ENCODE peak calls at places on chromosomes 3 and 15, in eight cellular contexts. J is GM23248, K is PC-3, L is HCT116, B is OCI-LY7, O is neural progenitor cell, M is MM.1S, W is SK-N-SH. E is an unnamed sample. For H3K9me3, the result is how much of the 10 kb centered on the place peaks cover.

GRCh38 chr15:70777156-70777926 is 14.0 kb upstream of the UACA start:
- DNase-seq in J (peak), K (no peak), L (no peak), B (no peak), O (no peak), M (no peak), W (no peak), E (no peak)

GRCh38 chr3:36434682-36435426 is 54.5 kb downstream of the STAC start:
- DNase-seq in J (peak), K (no peak), L (no peak), B (no peak), O (no peak), M (no peak), W (no peak), E (no peak)

GRCh38 chr15:61364871-61365270 is 135.8 kb upstream of the RORA start:
- DNase-seq in J (no peak), K (no peak), L (no peak), B (no peak), O (peak), M (no peak), W (no peak), E (peak)

GRCh38 chr3:181075098-181075497 is 85.6 kb upstream of the DNAJC19 start:
- DNase-seq in J (no peak), K (no peak), L (no peak), B (no peak), O (peak), M (no peak), W (no peak), E (no peak)

GRCh38 chr15:65964792-65965433 is 95.6 kb downstream of the RAB11A start:
- DNase-seq in J (no peak), K (no peak), L (no peak), B (no peak), O (no peak), M (no peak), W (no peak), E (no peak)

GRCh38 chr3:172352786-172353185 is 95.5 kb downstream of the GHSR start:
- DNase-seq in J (no peak), K (no peak), L (no peak), B (no peak), O (no peak), M (no peak), W (no peak), E (no peak)

GRCh38 chr3:175477651-175478224 is 618.6 kb downstream of the NAALADL2 start:
- DNase-seq in J (no peak), K (no peak), L (no peak), B (no peak), O (no peak), M (no peak), W (no peak), E (no peak)

GRCh38 chr3:136750922-136751258 is 1.3 kb downstream of the STAG1 start:
- DNase-seq in J (peak), K (peak), L (no peak), B (no peak), O (no peak), M (no peak), W (no peak), E (no peak)

GRCh38 chr3:185688808-185689207 is 102.7 kb downstream of the SENP2 start:
- DNase-seq in J (peak), K (peak), L (peak), B (no peak), O (no peak), M (no peak), W (peak), E (peak)

GRCh38 chr3:28334552-28334951 is 14.0 kb upstream of the ZCWPW2 start:
- DNase-seq in J (peak), K (peak), L (no peak), B (no peak), O (no peak), M (no peak), W (no peak), E (no peak)

GRCh38 chr3:66413151-66413751 is 87.6 kb downstream of the LRIG1 start:
- DNase-seq in J (peak), K (peak), L (no peak), B (no peak), O (no peak), M (no peak), W (no peak), E (no peak)

GRCh38 chr3:25246921-25247320 is 181.1 kb upstream of the RARB start:
- DNase-seq in J (no peak), K (no peak), L (no peak), B (no peak), O (peak), M (no peak), W (no peak), E (no peak)

GRCh38 chr15:36469567-36469966 is 109.9 kb upstream of the CDIN1 start:
- DNase-seq in J (peak), K (no peak), L (no peak), B (no peak), O (no peak), M (no peak), W (no peak), E (no peak)

GRCh38 chr3:44511238-44511567 is 33.7 kb upstream of the ZNF445 start:
- DNase-seq in J (no peak), K (no peak), L (no peak), B (no peak), O (peak), M (no peak), W (peak), E (peak)

GRCh38 chr3:99659032-99659431 is 20.6 kb downstream of the COL8A1 start:
- DNase-seq in J (peak), K (peak), L (no peak), B (no peak), O (no peak), M (no peak), W (no peak), E (peak)

GRCh38 chr3:21665444-21665843 is 85.6 kb downstream of the ZNF385D start:
- DNase-seq in J (no peak), K (peak), L (no peak), B (no peak), O (peak), M (no peak), W (no peak), E (peak)

DNA sequence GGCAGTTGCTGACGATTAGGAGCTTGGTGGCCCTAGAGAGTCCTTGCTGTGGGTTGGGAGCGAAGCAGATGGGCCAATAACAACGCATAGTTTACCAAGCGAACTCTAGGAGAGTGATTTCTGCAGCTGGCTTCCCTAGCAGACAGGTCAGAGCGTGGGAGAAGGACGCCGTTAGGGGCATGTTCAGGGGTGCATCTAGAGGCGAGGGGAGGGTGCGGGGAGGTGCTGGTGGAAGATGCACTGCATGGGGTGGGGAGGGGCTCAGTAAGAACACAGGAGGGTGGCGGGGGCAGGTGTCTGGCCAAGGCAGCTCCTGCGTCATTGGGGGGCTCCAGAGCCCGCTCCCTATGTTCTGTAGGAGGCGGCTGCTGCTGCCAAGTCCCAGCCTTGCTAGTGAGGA is 8.9 kb downstream of the APBA2 start:
- DNase-seq in J (no peak), K (no peak), L (no peak), B (no peak), O (no peak), M (no peak), W (no peak), E (no peak)
- H3K27ac ChIP-seq in J (no peak), K (no peak), L (no peak), B (no peak), O (no peak), M (no peak), W (no peak), E (no peak)

GRCh38 chr3:84224262-84224661 is 734.5 kb upstream of the CADM2 start:
- DNase-seq in J (no peak), K (no peak), L (no peak), B (no peak), O (no peak), M (no peak), W (no peak), E (no peak)

DNA sequence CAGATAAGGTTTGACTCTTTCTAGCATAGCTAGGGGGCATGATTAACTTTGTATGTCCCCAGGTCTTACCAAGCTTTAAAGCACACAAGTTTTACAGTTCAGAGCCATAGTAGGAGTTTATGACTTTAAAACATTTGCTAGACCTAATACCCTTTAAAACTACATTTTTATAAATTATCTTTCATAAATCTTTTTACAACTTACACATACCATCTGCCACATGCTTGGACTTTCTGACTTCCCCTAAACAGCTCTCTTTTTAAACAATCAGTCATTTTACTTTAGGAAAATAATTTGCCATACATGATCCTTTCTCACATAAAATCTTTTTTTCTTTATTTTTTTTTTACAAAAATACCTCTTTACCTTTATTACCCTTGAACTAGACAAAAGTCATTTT is 735.3 kb upstream of the CADM2 start:
- DNase-seq in J (no peak), K (peak), L (no peak), B (peak), O (no peak), M (no peak), W (no peak), E (no peak)
- H3K9me3 ChIP-seq in J (under half), K (under half), L (under half), B (under half), O (under half), M (under half), W (under half), E (under half)

DNA sequence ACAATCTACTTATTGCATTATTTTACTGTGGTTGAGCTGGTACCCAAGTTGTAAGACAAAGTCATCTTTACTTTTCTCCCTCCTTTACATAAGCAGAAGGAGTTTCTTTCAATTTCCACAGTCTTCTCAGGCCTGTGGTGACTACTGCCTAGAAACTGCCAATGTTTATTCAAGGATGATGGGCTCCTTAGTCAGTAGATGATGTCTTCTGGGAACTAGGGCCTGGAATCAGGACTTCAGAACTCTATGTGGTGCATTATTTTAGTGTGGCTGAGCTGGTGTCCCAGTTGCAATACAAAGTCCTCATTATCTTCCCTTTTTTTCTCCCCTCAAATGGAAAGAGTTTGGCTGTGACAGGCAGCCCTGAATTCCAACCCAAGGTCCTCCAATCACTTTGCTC is 1762.5 kb downstream of the SI start:
- DNase-seq in J (no peak), K (peak), L (no peak), B (no peak), O (no peak), M (no peak), W (no peak), E (no peak)
- TF ChIP-seq EZH2phosphoT487 in J (no peak), K (no peak), L (no peak), B (no peak), O (no peak), M (no peak), W (no peak), E (no peak)

DNA sequence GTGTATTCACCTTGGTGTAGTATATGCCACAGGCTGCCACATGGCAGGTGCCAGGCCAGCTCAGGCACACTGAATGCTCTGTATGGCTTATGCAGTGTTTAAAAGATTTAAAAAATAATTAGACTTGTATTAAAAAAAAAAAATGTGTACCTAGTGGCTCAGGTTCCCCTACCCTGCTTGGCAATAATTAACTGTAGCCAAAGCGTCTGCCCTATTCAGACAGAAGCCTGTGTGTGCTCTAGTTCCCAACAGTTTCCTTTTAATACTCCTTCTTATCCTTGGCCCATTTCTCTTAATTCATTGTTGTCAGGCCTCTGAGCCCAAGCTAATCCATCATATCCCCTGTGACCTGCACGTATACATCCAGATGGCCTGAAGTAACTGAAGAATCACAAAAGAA is 752.2 kb upstream of the CFAP20DC start:
- DNase-seq in J (no peak), K (no peak), L (no peak), B (no peak), O (no peak), M (no peak), W (no peak), E (no peak)
- H3K27ac ChIP-seq in J (no peak), K (no peak), L (no peak), B (no peak), O (no peak), M (no peak), W (no peak), E (no peak)

E was measured in hepatocyte.